ENCODE peak calls at places on chromosome 6, in nine cellular contexts. One of them, this sample, is unnamed.

GRCh38 chr6:65110031-65110430 is 597.0 kb downstream of the EYS start:
- DNase-seq in GM12865: no peak
- DNase-seq in neural crest cell: no peak
- DNase-seq in NCI-H146: no peak
- DNase-seq in AG09319: no peak
- DNase-seq in NCI-H1092 treated with DMSO at 0.1 percent for 48 hours: no peak
- DNase-seq in T-cell: no peak
- DNase-seq in CD4-positive, alpha-beta memory T cell: no peak
- DNase-seq in activated effector memory CD4-positive, alpha-beta T cell treated with Interleukin-2 at 50 U/mL for 16 hours: no peak
- DNase-seq in this sample: no peak

GRCh38 chr6:134240664-134241431 is 77.1 kb downstream of the SGK1 start:
- DNase-seq in CD4-positive, alpha-beta memory T cell: peak
- DNase-seq in AG09319: no peak
- DNase-seq in NCI-H146: no peak
- DNase-seq in activated effector memory CD4-positive, alpha-beta T cell treated with Interleukin-2 at 50 U/mL for 16 hours: peak
- DNase-seq in GM12865: peak
- DNase-seq in T-cell: peak
- DNase-seq in neural crest cell: no peak
- DNase-seq in NCI-H1092 treated with DMSO at 0.1 percent for 48 hours: no peak
- DNase-seq in this sample: peak

GRCh38 chr6:87291879-87292278 is 30.5 kb upstream of the SMIM8 start:
- DNase-seq in CD4-positive, alpha-beta memory T cell: no peak
- DNase-seq in GM12865: no peak
- DNase-seq in T-cell: no peak
- DNase-seq in neural crest cell: no peak
- DNase-seq in NCI-H146: peak
- DNase-seq in NCI-H1092 treated with DMSO at 0.1 percent for 48 hours: peak
- DNase-seq in AG09319: no peak
- DNase-seq in activated effector memory CD4-positive, alpha-beta T cell treated with Interleukin-2 at 50 U/mL for 16 hours: no peak
- DNase-seq in this sample: no peak

GRCh38 chr6:3288711-3289663 is 30.2 kb downstream of the PSMG4 start:
- DNase-seq in AG09319: no peak
- DNase-seq in neural crest cell: no peak
- DNase-seq in CD4-positive, alpha-beta memory T cell: no peak
- DNase-seq in GM12865: no peak
- DNase-seq in T-cell: no peak
- DNase-seq in NCI-H1092 treated with DMSO at 0.1 percent for 48 hours: no peak
- DNase-seq in activated effector memory CD4-positive, alpha-beta T cell treated with Interleukin-2 at 50 U/mL for 16 hours: no peak
- DNase-seq in NCI-H146: no peak
- DNase-seq in this sample: no peak

GRCh38 chr6:34468378-34468892 is 2.6 kb downstream of the PACSIN1 start:
- DNase-seq in GM12865: peak
- DNase-seq in neural crest cell: no peak
- DNase-seq in NCI-H146: no peak
- DNase-seq in NCI-H1092 treated with DMSO at 0.1 percent for 48 hours: no peak
- DNase-seq in CD4-positive, alpha-beta memory T cell: no peak
- DNase-seq in activated effector memory CD4-positive, alpha-beta T cell treated with Interleukin-2 at 50 U/mL for 16 hours: no peak
- DNase-seq in T-cell: no peak
- DNase-seq in AG09319: no peak
- DNase-seq in this sample: no peak

GRCh38 chr6:42177514-42178364 is 4.6 kb downstream of the GUCA1A start:
- DNase-seq in CD4-positive, alpha-beta memory T cell: no peak
- DNase-seq in T-cell: peak
- DNase-seq in NCI-H146: no peak
- DNase-seq in AG09319: no peak
- DNase-seq in neural crest cell: peak
- DNase-seq in GM12865: no peak
- DNase-seq in activated effector memory CD4-positive, alpha-beta T cell treated with Interleukin-2 at 50 U/mL for 16 hours: no peak
- DNase-seq in NCI-H1092 treated with DMSO at 0.1 percent for 48 hours: no peak
- DNase-seq in this sample: no peak

GRCh38 chr6:137808191-137808590 is 58.9 kb upstream of the TNFAIP3 start:
- DNase-seq in CD4-positive, alpha-beta memory T cell: no peak
- DNase-seq in NCI-H146: no peak
- DNase-seq in NCI-H1092 treated with DMSO at 0.1 percent for 48 hours: no peak
- DNase-seq in AG09319: no peak
- DNase-seq in activated effector memory CD4-positive, alpha-beta T cell treated with Interleukin-2 at 50 U/mL for 16 hours: no peak
- DNase-seq in T-cell: no peak
- DNase-seq in neural crest cell: no peak
- DNase-seq in GM12865: no peak
- DNase-seq in this sample: no peak

GRCh38 chr6:14026831-14027539 is 90.6 kb upstream of the CD83 start:
- DNase-seq in AG09319: no peak
- DNase-seq in CD4-positive, alpha-beta memory T cell: no peak
- DNase-seq in NCI-H146: no peak
- DNase-seq in NCI-H1092 treated with DMSO at 0.1 percent for 48 hours: no peak
- DNase-seq in activated effector memory CD4-positive, alpha-beta T cell treated with Interleukin-2 at 50 U/mL for 16 hours: no peak
- DNase-seq in T-cell: no peak
- DNase-seq in neural crest cell: no peak
- DNase-seq in GM12865: no peak
- DNase-seq in this sample: no peak